ENCODE peak calls at places on chromosomes 2 and 18, in six cellular contexts. V is choroid plexus epithelial cell; M is upper lobe of right lung; K is colonic mucosa; H is GM13976; G is CD8-positive, alpha-beta T cell. F is an unnamed sample.

GRCh38 chr2:214358506-214358905 is 52.3 kb upstream of the VWC2L start:
- DNase-seq in V (no peak), M (no peak), K (no peak), H (no peak), G (no peak), F (no peak)

GRCh38 chr2:176081993-176082884 is 1.5 kb downstream of the EVX2 start:
- DNase-seq in V (no peak), M (no peak), K (peak), H (peak), G (peak), F (no peak)

GRCh38 chr2:146068051-146068450 is 1548.1 kb upstream of the ZEB2 start:
- DNase-seq in V (peak), M (no peak), K (no peak), H (no peak), G (no peak), F (no peak)

GRCh38 chr2:240231838-240232244 is 91.4 kb upstream of the OTOS start:
- DNase-seq in V (no peak), M (peak), K (peak), H (no peak), G (no peak), F (no peak)

GRCh38 chr18:69974365-69974764 is 26.7 kb upstream of the CD226 start:
- DNase-seq in V (peak), M (no peak), K (no peak), H (no peak), G (no peak), F (peak)

GRCh38 chr2:199985625-199986207 is 30.3 kb downstream of the MAIP1 start:
- DNase-seq in V (peak), M (peak), K (peak), H (no peak), G (peak), F (peak)

GRCh38 chr2:175855794-175856453 is 146.1 kb downstream of the LNPK start:
- DNase-seq in V (no peak), M (no peak), K (no peak), H (no peak), G (no peak), F (peak)

GRCh38 chr2:69017876-69018275 is 4.9 kb downstream of the ANTXR1 start:
- DNase-seq in V (no peak), M (no peak), K (no peak), H (no peak), G (no peak), F (no peak)

GRCh38 chr2:220365023-220365422 is 737.6 kb downstream of the SLC4A3 start:
- DNase-seq in V (peak), M (no peak), K (no peak), H (no peak), G (no peak), F (peak)

GRCh38 chr2:28662468-28663095 is 89.0 kb upstream of the PPP1CB start:
- DNase-seq in V (peak), M (no peak), K (peak), H (no peak), G (no peak), F (no peak)

GRCh38 chr2:146890491-146890890 is 954.3 kb upstream of the ACVR2A start:
- DNase-seq in V (no peak), M (no peak), K (no peak), H (no peak), G (no peak), F (no peak)

GRCh38 chr2:85656468-85656867 is 11.5 kb downstream of the SFTPB start:
- DNase-seq in V (no peak), M (peak), K (no peak), H (no peak), G (no peak), F (no peak)

GRCh38 chr18:73691118-73691517 is 456.5 kb downstream of the FBXO15 start:
- DNase-seq in V (peak), M (no peak), K (no peak), H (no peak), G (no peak), F (no peak)

DNA sequence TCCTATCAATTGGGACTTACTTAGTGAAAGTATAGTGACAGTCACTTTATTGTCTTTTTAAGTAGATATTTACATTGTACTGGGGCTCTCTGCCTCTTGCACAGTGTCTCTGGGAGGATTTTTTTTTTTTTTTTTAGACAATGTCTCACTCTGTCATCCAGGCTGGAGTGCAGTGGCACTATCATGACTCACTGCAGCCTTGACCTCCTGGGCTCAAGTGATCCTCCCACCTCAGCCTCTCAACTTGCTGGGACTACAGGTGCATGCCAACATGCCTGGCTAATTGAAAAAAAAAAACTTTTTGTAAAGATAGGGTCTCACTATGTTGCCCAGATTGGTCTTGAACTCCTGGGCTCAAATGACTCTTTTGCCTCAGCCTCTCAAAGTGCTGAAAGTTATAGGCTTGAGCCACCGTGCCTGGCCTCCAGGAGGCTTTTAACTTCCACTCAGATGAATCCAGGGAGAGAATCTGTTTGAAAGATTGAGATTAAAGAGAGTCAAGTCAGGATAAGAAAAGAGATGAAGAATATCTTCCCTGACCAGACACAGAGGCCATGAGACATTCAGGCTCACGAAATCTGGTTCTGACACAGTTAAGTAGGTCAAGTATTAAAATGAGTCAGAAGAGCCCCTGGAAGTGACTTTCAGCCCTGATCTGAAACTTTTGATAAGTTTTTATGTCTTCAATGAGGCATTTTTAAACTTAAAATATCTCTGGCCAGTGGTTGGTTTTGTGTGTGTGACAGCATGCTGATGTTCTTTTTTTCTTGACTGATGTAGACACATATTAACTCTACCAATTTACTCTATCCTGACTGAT is 18.3 kb downstream of the ARHGEF33 start:
- DNase-seq in V (no peak), M (no peak), K (no peak), H (peak), G (no peak), F (no peak)
- TF ChIP-seq CTCF in V (no peak), M (no peak), K (no peak), H (no peak), G (no peak), F (no peak)

GRCh38 chr2:78999410-78999809 is 26.1 kb upstream of the REG3G start:
- DNase-seq in V (peak), M (no peak), K (no peak), H (no peak), G (no peak), F (peak)
- TF ChIP-seq CTCF in V (peak), M (peak), K (peak), H (no peak), G (no peak), F (no peak)

GRCh38 chr18:45169610-45170009 is 445.7 kb upstream of the SLC14A2 start:
- DNase-seq in V (peak), M (no peak), K (no peak), H (no peak), G (no peak), F (peak)
- TF ChIP-seq CTCF in V (peak), M (no peak), K (no peak), H (no peak), G (no peak), F (no peak)

GRCh38 chr18:7025194-7025593 is 92.4 kb downstream of the LAMA1 start:
- DNase-seq in V (no peak), M (no peak), K (no peak), H (no peak), G (no peak), F (no peak)

GRCh38 chr18:7017013-7017412 is 100.6 kb downstream of the LAMA1 start:
- DNase-seq in V (no peak), M (no peak), K (no peak), H (no peak), G (no peak), F (no peak)

GRCh38 chr18:7023581-7023980 is 94.0 kb downstream of the LAMA1 start:
- DNase-seq in V (no peak), M (no peak), K (no peak), H (no peak), G (no peak), F (no peak)

GRCh38 chr18:7020995-7021777 is 96.4 kb downstream of the LAMA1 start:
- DNase-seq in V (no peak), M (no peak), K (no peak), H (no peak), G (no peak), F (no peak)

GRCh38 chr18:7021994-7022840 is 95.4 kb downstream of the LAMA1 start:
- DNase-seq in V (peak), M (no peak), K (peak), H (no peak), G (no peak), F (peak)
- TF ChIP-seq CTCF in V (peak), M (peak), K (peak), H (no peak), G (no peak), F (peak)